ENCODE peak calls at places on chromosomes 2 and 18, in nine cellular contexts. F, Q, P, G, J, D, S, B and H are unnamed samples.

GRCh38 chr18:62450546-62451395 is 72.1 kb upstream of the ZCCHC2 start:
- DNase-seq in F (no peak), Q (peak; percentile 78), P (peak; percentile 84), G (no peak), J (peak; percentile 88), D (no peak), S (no peak), B (no peak), H (peak; percentile 91)

GRCh38 chr2:236856856-236857616 is 228.7 kb upstream of the COPS8 start:
- DNase-seq in F (no peak), Q (no peak), P (no peak), G (no peak), J (no peak), D (no peak), S (no peak), B (no peak), H (no peak)

GRCh38 chr18:10299686-10300085 is 154.7 kb upstream of the APCDD1 start:
- DNase-seq in F (no peak), Q (no peak), P (no peak), G (no peak), J (no peak), D (no peak), S (no peak), B (no peak), H (no peak)

GRCh38 chr2:37343537-37344434 is 644 bp upstream of the QPCT start:
- DNase-seq in F (no peak), Q (peak; percentile 18), P (peak; percentile 50), G (no peak), J (peak; percentile 52), D (no peak), S (no peak), B (no peak), H (no peak)

GRCh38 chr18:41128545-41128944 is 826.5 kb upstream of the PIK3C3 start:
- DNase-seq in F (no peak), Q (no peak), P (peak; percentile 90), G (no peak), J (peak; percentile 75), D (no peak), S (no peak), B (no peak), H (peak; percentile 59)

GRCh38 chr18:59063300-59063895 is 76.3 kb upstream of the SEC11C start:
- DNase-seq in F (no peak), Q (no peak), P (no peak), G (no peak), J (no peak), D (no peak), S (no peak), B (no peak), H (no peak)

GRCh38 chr2:207334631-207335371 is 169.1 kb upstream of the KLF7 start:
- DNase-seq in F (no peak), Q (no peak), P (peak; percentile 99), G (no peak), J (peak; percentile 100), D (no peak), S (peak; percentile 88), B (no peak), H (peak; percentile 97)

GRCh38 chr2:105144941-105145300 is 96.6 kb upstream of the GPR45 start:
- DNase-seq in F (no peak), Q (no peak), P (no peak), G (no peak), J (no peak), D (no peak), S (no peak), B (no peak), H (no peak)

GRCh38 chr2:230809015-230809414 is 55.7 kb upstream of the ITM2C start:
- DNase-seq in F (no peak), Q (no peak), P (no peak), G (no peak), J (no peak), D (no peak), S (no peak), B (no peak), H (no peak)

GRCh38 chr2:189719531-189719930 is 43.1 kb downstream of the OSGEPL1 start:
- DNase-seq in F (no peak), Q (no peak), P (no peak), G (no peak), J (no peak), D (no peak), S (no peak), B (no peak), H (no peak)

GRCh38 chr2:25165992-25166618 is 2.3 kb downstream of the POMC start:
- DNase-seq in F (peak; percentile 3), Q (peak; percentile 46), P (no peak), G (peak; percentile 26), J (peak; percentile 13), D (no peak), S (peak; percentile 79), B (no peak), H (peak; percentile 8)

GRCh38 chr2:215567504-215567903 is 131.6 kb upstream of the FN1 start:
- DNase-seq in F (no peak), Q (no peak), P (no peak), G (no peak), J (no peak), D (no peak), S (no peak), B (no peak), H (no peak)

GRCh38 chr2:69033427-69034095 is 20.6 kb downstream of the ANTXR1 start:
- DNase-seq in F (no peak), Q (no peak), P (no peak), G (no peak), J (no peak), D (no peak), S (no peak), B (no peak), H (no peak)

GRCh38 chr2:168459256-168459655 is 3.2 kb downstream of the CERS6 start:
- DNase-seq in F (no peak), Q (no peak), P (no peak), G (no peak), J (no peak), D (no peak), S (no peak), B (no peak), H (no peak)

GRCh38 chr2:204115692-204116091 is 179.1 kb downstream of the ICOS start:
- DNase-seq in F (no peak), Q (no peak), P (no peak), G (no peak), J (no peak), D (no peak), S (no peak), B (no peak), H (no peak)

GRCh38 chr2:234032301-234032856 is 18.1 kb upstream of the SPP2 start:
- DNase-seq in F (no peak), Q (no peak), P (peak; percentile 91), G (peak; percentile 17), J (peak; percentile 85), D (no peak), S (no peak), B (no peak), H (peak; percentile 64)